ENCODE peak calls at places on chromosomes 2 and 18, in seven cellular contexts. K is CD4-positive, CD25-positive, alpha-beta regulatory T cell; S is GM23248; H is kidney; O is brain microvascular endothelial cell; Q is IMR-90; Z is fibroblast of lung. F is an unnamed sample.

GRCh38 chr2:174473796-174474195 is 13.0 kb downstream of the GPR155 start:
- DNase-seq in K (no peak), S (peak), H (no peak), O (no peak), Q (no peak), Z (no peak), F (no peak)

GRCh38 chr2:166464187-166464586 is 29.9 kb downstream of the SCN7A start:
- DNase-seq in K (no peak), S (peak), H (no peak), O (no peak), Q (peak), Z (no peak), F (no peak)

GRCh38 chr18:11658019-11658418 is 31.0 kb upstream of the GNAL start:
- DNase-seq in K (no peak), S (no peak), H (no peak), O (no peak), Q (no peak), Z (no peak), F (no peak)

GRCh38 chr2:219107837-219108236 is 47.1 kb upstream of the IHH start:
- DNase-seq in K (no peak), S (no peak), H (no peak), O (no peak), Q (no peak), Z (no peak), F (no peak)

GRCh38 chr2:28326469-28326805 is 66.2 kb upstream of the FOSL2 start:
- DNase-seq in K (no peak), S (no peak), H (no peak), O (no peak), Q (no peak), Z (no peak), F (no peak)

GRCh38 chr2:150011336-150011735 is 423.8 kb upstream of the MMADHC start:
- DNase-seq in K (no peak), S (no peak), H (no peak), O (peak), Q (peak), Z (peak), F (no peak)

GRCh38 chr2:241768251-241768711 is 8.3 kb upstream of the GAL3ST2 start:
- DNase-seq in K (no peak), S (no peak), H (no peak), O (no peak), Q (no peak), Z (no peak), F (no peak)

GRCh38 chr2:31079665-31080064 is 58.6 kb downstream of the GALNT14 start:
- DNase-seq in K (no peak), S (no peak), H (peak), O (no peak), Q (no peak), Z (no peak), F (no peak)

GRCh38 chr18:23053756-23054457 is 81.4 kb upstream of the CABLES1 start:
- DNase-seq in K (no peak), S (peak), H (no peak), O (peak), Q (peak), Z (peak), F (no peak)

GRCh38 chr2:98637401-98638144 is 29.2 kb downstream of the UNC50 start:
- DNase-seq in K (peak), S (no peak), H (no peak), O (no peak), Q (no peak), Z (no peak), F (no peak)

GRCh38 chr18:28740575-28740974 is 563.6 kb upstream of the CDH2 start:
- DNase-seq in K (no peak), S (no peak), H (no peak), O (no peak), Q (no peak), Z (no peak), F (no peak)

GRCh38 chr18:28736223-28736622 is 559.3 kb upstream of the CDH2 start:
- DNase-seq in K (no peak), S (peak), H (no peak), O (no peak), Q (no peak), Z (no peak), F (no peak)

GRCh38 chr18:28735731-28736130 is 558.8 kb upstream of the CDH2 start:
- DNase-seq in K (no peak), S (peak), H (no peak), O (peak), Q (peak), Z (peak), F (no peak)

DNA sequence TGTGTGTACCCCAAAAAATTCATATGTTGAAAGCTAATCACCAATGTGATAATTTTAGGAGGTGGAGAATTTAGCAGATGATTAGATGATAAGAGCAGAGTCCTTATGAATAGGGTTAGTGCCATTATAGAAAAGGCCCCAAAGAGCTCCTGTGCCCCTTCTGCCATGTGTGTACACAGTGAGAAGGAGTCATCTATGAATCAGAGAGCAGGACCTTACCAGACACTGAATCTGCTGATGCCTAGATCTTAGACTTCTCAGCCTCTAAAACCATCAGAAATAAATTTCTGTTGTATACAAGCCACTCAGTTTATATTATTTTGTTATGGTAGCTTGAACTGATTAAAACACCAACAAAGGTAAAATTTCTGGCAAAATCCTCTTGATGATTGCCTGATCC is 560.0 kb upstream of the CDH2 start:
- DNase-seq in K (no peak), S (peak), H (no peak), O (no peak), Q (peak), Z (no peak), F (no peak)
- H3K27ac ChIP-seq in K (no peak), S (no peak), H (no peak), O (no peak), Q (no peak), Z (no peak), F (no peak)

DNA sequence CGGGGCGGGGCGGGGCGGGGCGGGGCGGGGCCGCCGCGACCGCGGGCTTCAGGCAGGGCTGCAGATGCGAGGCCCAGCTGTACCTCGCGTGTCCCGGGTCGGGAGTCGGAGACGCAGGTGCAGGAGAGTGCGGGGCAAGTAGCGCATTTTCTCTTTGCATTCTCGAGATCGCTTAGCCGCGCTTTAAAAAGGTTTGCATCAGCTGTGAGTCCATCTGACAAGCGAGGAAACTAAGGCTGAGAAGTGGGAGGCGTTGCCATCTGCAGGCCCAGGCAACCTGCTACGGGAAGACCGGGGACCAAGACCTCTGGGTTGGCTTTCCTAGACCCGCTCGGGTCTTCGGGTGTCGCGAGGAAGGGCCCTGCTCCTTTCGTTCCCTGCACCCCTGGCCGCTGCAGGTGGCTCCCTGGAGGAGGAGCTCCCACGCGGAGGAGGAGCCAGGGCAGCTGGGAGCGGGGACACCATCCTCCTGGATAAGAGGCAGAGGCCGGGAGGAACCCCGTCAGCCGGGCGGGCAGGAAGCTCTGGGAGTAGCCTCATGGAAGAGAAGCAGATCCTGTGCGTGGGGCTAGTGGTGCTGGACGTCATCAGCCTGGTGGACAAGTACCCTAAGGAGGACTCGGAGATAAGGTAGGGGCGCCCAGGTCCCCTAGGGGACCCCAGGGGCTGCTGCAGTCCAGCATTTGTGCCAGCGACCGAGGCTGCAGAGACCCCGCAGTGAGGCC is at the start of gene KHK:
- DNase-seq in K (no peak), S (peak), H (peak), O (no peak), Q (no peak), Z (no peak), F (no peak)
- H3K27ac ChIP-seq in K (peak), S (peak), H (peak), O (peak), Q (peak), Z (peak), F (peak)

GRCh38 chr18:48168861-48169260 is 238.4 kb upstream of the SMAD2 start:
- DNase-seq in K (no peak), S (no peak), H (no peak), O (no peak), Q (no peak), Z (no peak), F (no peak)

GRCh38 chr18:48166336-48166875 is 235.9 kb upstream of the SMAD2 start:
- DNase-seq in K (no peak), S (no peak), H (no peak), O (no peak), Q (no peak), Z (no peak), F (no peak)

GRCh38 chr18:48165104-48165866 is 234.8 kb upstream of the SMAD2 start:
- DNase-seq in K (no peak), S (no peak), H (no peak), O (no peak), Q (no peak), Z (no peak), F (no peak)

GRCh38 chr18:48166971-48167370 is 236.5 kb upstream of the SMAD2 start:
- DNase-seq in K (no peak), S (no peak), H (peak), O (no peak), Q (no peak), Z (no peak), F (no peak)

GRCh38 chr18:48167901-48168300 is 237.4 kb upstream of the SMAD2 start:
- DNase-seq in K (no peak), S (no peak), H (peak), O (no peak), Q (no peak), Z (no peak), F (no peak)
- H3K27ac ChIP-seq in K (no peak), S (no peak), H (no peak), O (no peak), Q (no peak), Z (no peak), F (no peak)

GRCh38 chr2:3421541-3421940 is 42.0 kb downstream of the TRAPPC12 start:
- DNase-seq in K (no peak), S (no peak), H (no peak), O (no peak), Q (no peak), Z (no peak), F (no peak)

GRCh38 chr2:3422161-3422767 is 42.8 kb downstream of the TRAPPC12 start:
- DNase-seq in K (no peak), S (no peak), H (no peak), O (no peak), Q (no peak), Z (no peak), F (no peak)

GRCh38 chr2:3421053-3421452 is 41.6 kb downstream of the TRAPPC12 start:
- DNase-seq in K (no peak), S (no peak), H (no peak), O (no peak), Q (peak), Z (peak), F (no peak)

GRCh38 chr2:3418766-3419165 is 39.3 kb downstream of the TRAPPC12 start:
- DNase-seq in K (no peak), S (no peak), H (no peak), O (no peak), Q (no peak), Z (no peak), F (no peak)

DNA sequence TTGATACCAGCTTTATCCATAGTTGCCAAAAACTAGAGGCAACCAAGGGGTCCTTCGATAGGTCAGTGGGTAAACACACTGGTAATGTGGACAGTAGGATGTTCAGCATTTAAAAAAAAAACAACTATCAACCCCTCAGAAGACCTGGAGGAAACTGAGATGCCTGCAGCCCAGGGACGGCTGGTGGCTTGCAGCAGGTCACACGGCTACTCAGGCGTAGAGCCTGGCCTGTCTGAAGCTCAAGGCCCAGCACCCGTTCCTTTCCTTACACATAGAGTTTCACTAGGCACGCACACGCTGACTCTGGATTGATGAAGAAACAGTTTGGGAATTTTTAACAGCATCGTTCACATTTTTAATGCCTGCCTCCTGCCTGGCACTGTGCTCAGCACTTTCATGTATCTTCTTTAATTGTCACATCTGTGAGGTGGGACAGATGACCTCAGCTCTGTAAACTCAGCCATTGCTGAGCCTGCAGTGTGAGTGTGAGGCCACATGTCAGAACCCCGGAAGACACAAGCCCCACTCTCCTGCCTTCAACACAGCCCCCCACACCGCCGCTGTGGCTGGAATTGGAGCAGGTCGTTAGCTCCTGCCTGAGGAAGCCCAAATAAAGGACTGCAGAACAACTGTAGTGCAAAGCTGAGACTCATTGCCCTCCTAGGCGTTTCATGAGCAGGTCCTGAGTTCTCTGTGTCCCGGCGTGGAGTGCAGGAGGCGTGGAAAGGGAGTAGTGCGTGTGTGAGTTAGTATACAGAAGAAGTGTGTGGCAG is 40.8 kb downstream of the TRAPPC12 start:
- DNase-seq in K (no peak), S (no peak), H (no peak), O (no peak), Q (no peak), Z (no peak), F (no peak)
- H3K27ac ChIP-seq in K (no peak), S (no peak), H (no peak), O (no peak), Q (no peak), Z (no peak), F (no peak)

GRCh38 chr2:46667945-46668344 is 188.6 kb downstream of the TMEM247 start:
- DNase-seq in K (no peak), S (no peak), H (no peak), O (no peak), Q (no peak), Z (no peak), F (no peak)
- H3K27ac ChIP-seq in K (no peak), S (no peak), H (no peak), O (no peak), Q (no peak), Z (no peak), F (no peak)

GRCh38 chr2:14558382-14558919 is 74.1 kb upstream of the LRATD1 start:
- DNase-seq in K (no peak), S (no peak), H (no peak), O (no peak), Q (no peak), Z (no peak), F (no peak)

GRCh38 chr2:14554829-14555580 is 77.5 kb upstream of the LRATD1 start:
- DNase-seq in K (no peak), S (no peak), H (no peak), O (no peak), Q (no peak), Z (no peak), F (no peak)

GRCh38 chr2:14560686-14561085 is 71.8 kb upstream of the LRATD1 start:
- DNase-seq in K (no peak), S (no peak), H (no peak), O (no peak), Q (no peak), Z (no peak), F (no peak)

GRCh38 chr2:14557921-14558320 is 74.6 kb upstream of the LRATD1 start:
- DNase-seq in K (no peak), S (no peak), H (no peak), O (no peak), Q (no peak), Z (no peak), F (no peak)

DNA sequence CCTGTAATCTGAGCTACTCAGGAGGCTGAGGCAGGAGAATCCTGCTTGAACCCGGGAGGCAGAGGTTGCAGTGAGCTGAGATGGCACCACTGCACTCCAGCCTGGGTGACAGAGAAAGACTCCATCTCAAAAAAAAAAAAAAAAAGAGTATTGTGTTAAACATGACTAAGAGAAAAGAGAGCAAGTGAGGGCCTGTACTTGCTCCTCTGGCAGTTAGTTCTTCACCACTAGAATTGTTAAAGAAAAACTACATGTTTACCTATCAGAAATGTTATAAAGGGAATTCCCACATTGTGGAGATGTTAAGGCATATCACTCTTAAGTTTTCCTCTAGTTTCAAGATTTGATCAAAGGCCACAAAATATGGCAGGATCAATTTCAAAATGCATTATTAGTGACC is 75.4 kb upstream of the LRATD1 start:
- DNase-seq in K (no peak), S (no peak), H (no peak), O (no peak), Q (no peak), Z (no peak), F (no peak)
- H3K27ac ChIP-seq in K (no peak), S (no peak), H (no peak), O (no peak), Q (no peak), Z (no peak), F (no peak)

F was measured in substantia nigra.